ENCODE peak calls at places on chromosome 15, in nine cellular contexts. W, U, M, T, V, D, F, Q and Y are unnamed samples.

GRCh38 chr15:69344238-69344637 is 45.5 kb downstream of the PAQR5 start:
- DNase-seq in F (no peak), W (no peak), U (no peak), D (no peak), T (no peak), M (no peak), Q (no peak), V (no peak), Y (no peak)

GRCh38 chr15:70587896-70588567 is 175.3 kb downstream of the UACA start:
- DNase-seq in D (no peak), F (no peak), Q (no peak), W (no peak), M (no peak), U (peak), T (no peak), V (no peak), Y (no peak)

GRCh38 chr15:97902140-97902780 is 58.2 kb upstream of the ARRDC4 start:
- DNase-seq in W (peak), F (no peak), U (no peak), V (no peak), D (no peak), M (no peak), T (no peak), Q (no peak), Y (no peak)

GRCh38 chr15:96504371-96504770 is 173.9 kb downstream of the NR2F2 start:
- DNase-seq in F (no peak), V (no peak), U (no peak), M (no peak), T (no peak), Q (no peak), D (no peak), W (no peak), Y (no peak)

GRCh38 chr15:75123395-75123794 is 78.3 kb upstream of the C15orf39 start:
- DNase-seq in M (no peak), U (no peak), F (no peak), W (peak), T (no peak), V (peak), Q (no peak), D (no peak), Y (no peak)

GRCh38 chr15:82197734-82198594 is 64.6 kb downstream of the EFL1 start:
- DNase-seq in W (no peak), V (peak), M (peak), T (no peak), U (peak), D (peak), F (peak), Q (peak), Y (peak)

GRCh38 chr15:48145923-48146322 is 25.1 kb downstream of the SLC24A5 start:
- DNase-seq in Q (no peak), U (no peak), T (no peak), M (no peak), D (no peak), V (no peak), F (no peak), W (no peak), Y (no peak)

GRCh38 chr15:31871159-31871886 is 159.0 kb upstream of the CHRNA7 start:
- DNase-seq in V (peak), U (no peak), D (no peak), M (peak), Q (peak), T (no peak), F (no peak), W (no peak), Y (no peak)

GRCh38 chr15:96565266-96565665 is 234.8 kb downstream of the NR2F2 start:
- DNase-seq in Q (no peak), U (no peak), F (no peak), D (no peak), W (no peak), M (no peak), T (no peak), V (no peak), Y (no peak)

GRCh38 chr15:47792231-47792630 is 74.9 kb downstream of the SEMA6D start:
- DNase-seq in D (no peak), F (no peak), T (no peak), W (no peak), U (no peak), Q (no peak), V (no peak), M (peak), Y (no peak)

GRCh38 chr15:67039349-67040075 is 25.9 kb upstream of the SMAD3 start:
- DNase-seq in F (no peak), V (no peak), M (no peak), W (no peak), T (no peak), D (no peak), Q (no peak), U (no peak), Y (no peak)

GRCh38 chr15:66834863-66835557 is 133.0 kb downstream of the SMAD6 start:
- DNase-seq in Q (no peak), V (no peak), W (no peak), M (no peak), U (no peak), T (peak), D (no peak), F (no peak), Y (no peak)

GRCh38 chr15:99507732-99508571 is 57.8 kb upstream of the MEF2A start:
- DNase-seq in D (no peak), T (no peak), U (peak), Q (no peak), M (no peak), V (no peak), F (peak), W (no peak), Y (no peak)

GRCh38 chr15:51299187-51300015 is 39.0 kb downstream of the CYP19A1 start:
- DNase-seq in F (no peak), D (no peak), V (no peak), Q (no peak), U (no peak), T (no peak), M (peak), W (no peak), Y (no peak)

GRCh38 chr15:25713736-25714537 is 149.2 kb downstream of the ATP10A start:
- DNase-seq in F (no peak), D (no peak), W (no peak), V (no peak), Q (no peak), U (no peak), T (peak), M (no peak), Y (no peak)

GRCh38 chr15:31306426-31307269 is 20.0 kb upstream of the KLF13 start:
- DNase-seq in W (no peak), U (no peak), F (no peak), Q (no peak), D (peak), V (no peak), T (peak), M (peak), Y (no peak)

GRCh38 chr15:77642019-77642418 is 9.3 kb upstream of the LINGO1 start:
- DNase-seq in W (no peak), T (no peak), U (no peak), Q (no peak), M (no peak), D (no peak), V (no peak), F (no peak), Y (no peak)

GRCh38 chr15:46892621-46893160 is 824.6 kb upstream of the SEMA6D start:
- DNase-seq in V (peak), U (no peak), T (no peak), D (no peak), F (peak), Q (no peak), W (no peak), M (no peak), Y (no peak)

GRCh38 chr15:40957581-40958051 is 4.3 kb downstream of the CHAC1 start:
- DNase-seq in V (no peak), T (peak), M (no peak), U (no peak), W (no peak), F (peak), D (no peak), Q (no peak), Y (no peak)

GRCh38 chr15:67550522-67550921 is 8.0 kb downstream of the MAP2K5 start:
- DNase-seq in W (no peak), V (no peak), D (no peak), F (no peak), M (no peak), Q (no peak), U (no peak), T (no peak), Y (no peak)

GRCh38 chr15:33693166-33693830 is 275.0 kb upstream of the CHRM5 start:
- DNase-seq in M (no peak), T (no peak), W (no peak), D (no peak), Q (no peak), V (no peak), U (no peak), F (peak), Y (no peak)

GRCh38 chr15:47332481-47332880 is 384.8 kb upstream of the SEMA6D start:
- DNase-seq in T (no peak), Q (peak), D (no peak), V (no peak), U (no peak), F (no peak), W (no peak), M (no peak), Y (no peak)

GRCh38 chr15:55742498-55742926 is 440 bp downstream of the PRTG start:
- DNase-seq in D (peak), U (peak), W (no peak), F (no peak), Q (peak), V (no peak), T (no peak), M (no peak), Y (peak)

GRCh38 chr15:75455982-75456531 is 4.6 kb upstream of the SIN3A start:
- DNase-seq in Q (no peak), F (no peak), T (no peak), U (peak), D (peak), W (no peak), M (no peak), V (no peak), Y (peak)